ENCODE peak calls at places on chromosome 2, in four cellular contexts. B, N, U and X are unnamed samples.

GRCh38 chr2:30267161-30267568 is 35.8 kb downstream of the LBH start:
- DNase-seq in B (no peak), N (no peak), U (no peak), X (no peak)

GRCh38 chr2:71630110-71630967 is 177.0 kb downstream of the DYSF start:
- DNase-seq in B (no peak), N (no peak), U (no peak), X (no peak)

GRCh38 chr2:228417526-228417925 is 236.0 kb upstream of the SPHKAP start:
- DNase-seq in B (no peak), N (no peak), U (peak), X (peak)

GRCh38 chr2:175309799-175310198 is 128.3 kb upstream of the ATP5MC3 start:
- DNase-seq in B (peak), N (no peak), U (peak), X (peak)

GRCh38 chr2:8488001-8488738 is 193.7 kb upstream of the ID2 start:
- DNase-seq in B (peak), N (peak), U (peak), X (no peak)

GRCh38 chr2:33395660-33396249 is 80.7 kb upstream of the RASGRP3 start:
- DNase-seq in B (peak), N (no peak), U (peak), X (peak)

GRCh38 chr2:40625849-40626248 is 174.0 kb upstream of the SLC8A1 start:
- DNase-seq in B (no peak), N (no peak), U (peak), X (peak)

GRCh38 chr2:100641115-100641415 is 78.3 kb downstream of the PDCL3 start:
- DNase-seq in B (no peak), N (no peak), U (no peak), X (no peak)

GRCh38 chr2:169298007-169298406 is 64.3 kb downstream of the LRP2 start:
- DNase-seq in B (no peak), N (no peak), U (no peak), X (no peak)

GRCh38 chr2:46117379-46117778 is 179.8 kb upstream of the EPAS1 start:
- DNase-seq in B (no peak), N (no peak), U (peak), X (peak)

GRCh38 chr2:113175101-113175628 is 1.4 kb downstream of the PSD4 start:
- DNase-seq in B (no peak), N (peak), U (no peak), X (no peak)

GRCh38 chr2:182650704-182651103 is 65.4 kb upstream of the DNAJC10 start:
- DNase-seq in B (peak), N (no peak), U (peak), X (peak)

GRCh38 chr2:161681043-161681442 is 56.8 kb downstream of the SLC4A10 start:
- DNase-seq in B (no peak), N (no peak), U (peak), X (peak)

GRCh38 chr2:78281164-78281563 is 744.3 kb upstream of the REG3G start:
- DNase-seq in B (no peak), N (no peak), U (no peak), X (no peak)

GRCh38 chr2:104860141-104860790 is 6.4 kb downstream of the POU3F3 start:
- DNase-seq in B (peak), N (no peak), U (peak), X (no peak)
- H3K4me3 ChIP-seq in B (no peak), N (no peak), U (peak), X (no peak)

GRCh38 chr2:200311139-200311538 is 4.6 kb downstream of the SPATS2L start:
- DNase-seq in B (no peak), N (no peak), U (no peak), X (no peak)
- H3K4me3 ChIP-seq in B (no peak), N (no peak), U (no peak), X (no peak)

GRCh38 chr2:173962036-173962435 is 3.1 kb downstream of the SP3 start:
- DNase-seq in B (no peak), N (no peak), U (no peak), X (no peak)
- H3K4me3 ChIP-seq in B (peak), N (peak), U (peak), X (peak)

GRCh38 chr2:64727843-64728463 is 74.2 kb upstream of the SERTAD2 start:
- DNase-seq in B (peak), N (no peak), U (no peak), X (no peak)

GRCh38 chr2:64731306-64731654 is 77.6 kb upstream of the SERTAD2 start:
- DNase-seq in B (no peak), N (no peak), U (no peak), X (no peak)

GRCh38 chr2:64730551-64731305 is 77.0 kb upstream of the SERTAD2 start:
- DNase-seq in B (peak), N (peak), U (peak), X (peak)

GRCh38 chr2:64722645-64723044 is 68.9 kb upstream of the SERTAD2 start:
- DNase-seq in B (no peak), N (no peak), U (no peak), X (no peak)

DNA sequence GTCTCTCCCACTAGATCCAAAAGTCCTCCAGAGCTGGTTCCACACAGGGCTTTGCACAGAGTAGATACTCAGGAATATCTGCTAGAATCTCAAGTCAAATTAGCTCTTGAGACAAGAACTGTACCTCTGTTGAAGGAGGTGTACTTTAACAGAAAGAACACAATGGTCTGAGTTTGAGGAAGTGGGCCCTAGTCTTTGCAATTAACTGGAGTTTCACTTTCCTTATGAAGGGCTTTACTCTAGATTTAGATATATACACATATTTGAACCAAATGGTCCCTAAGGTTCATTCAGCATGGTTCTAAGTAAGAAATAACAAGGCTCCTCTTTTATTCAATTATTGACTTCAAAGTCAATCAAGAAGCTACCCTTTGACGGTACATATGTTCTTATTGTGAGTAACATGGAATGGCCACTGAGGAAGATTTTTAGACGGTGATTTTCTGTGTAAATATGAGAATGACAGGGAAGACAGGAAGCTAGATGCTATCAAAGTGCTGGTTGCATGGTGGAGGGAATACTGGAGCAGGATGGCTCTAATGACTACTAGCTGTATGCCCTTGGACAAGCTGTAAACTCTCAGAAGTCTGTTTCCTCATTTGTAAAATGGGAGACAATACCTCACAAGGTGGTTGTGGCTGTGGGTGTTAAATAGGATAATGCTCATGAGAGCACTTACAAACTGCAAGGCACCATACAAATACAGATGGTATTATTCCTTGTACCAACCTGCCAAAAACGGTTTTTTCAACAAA is 73.5 kb upstream of the SERTAD2 start:
- DNase-seq in B (no peak), N (no peak), U (no peak), X (no peak)
- H3K4me3 ChIP-seq in B (no peak), N (peak), U (no peak), X (no peak)

DNA sequence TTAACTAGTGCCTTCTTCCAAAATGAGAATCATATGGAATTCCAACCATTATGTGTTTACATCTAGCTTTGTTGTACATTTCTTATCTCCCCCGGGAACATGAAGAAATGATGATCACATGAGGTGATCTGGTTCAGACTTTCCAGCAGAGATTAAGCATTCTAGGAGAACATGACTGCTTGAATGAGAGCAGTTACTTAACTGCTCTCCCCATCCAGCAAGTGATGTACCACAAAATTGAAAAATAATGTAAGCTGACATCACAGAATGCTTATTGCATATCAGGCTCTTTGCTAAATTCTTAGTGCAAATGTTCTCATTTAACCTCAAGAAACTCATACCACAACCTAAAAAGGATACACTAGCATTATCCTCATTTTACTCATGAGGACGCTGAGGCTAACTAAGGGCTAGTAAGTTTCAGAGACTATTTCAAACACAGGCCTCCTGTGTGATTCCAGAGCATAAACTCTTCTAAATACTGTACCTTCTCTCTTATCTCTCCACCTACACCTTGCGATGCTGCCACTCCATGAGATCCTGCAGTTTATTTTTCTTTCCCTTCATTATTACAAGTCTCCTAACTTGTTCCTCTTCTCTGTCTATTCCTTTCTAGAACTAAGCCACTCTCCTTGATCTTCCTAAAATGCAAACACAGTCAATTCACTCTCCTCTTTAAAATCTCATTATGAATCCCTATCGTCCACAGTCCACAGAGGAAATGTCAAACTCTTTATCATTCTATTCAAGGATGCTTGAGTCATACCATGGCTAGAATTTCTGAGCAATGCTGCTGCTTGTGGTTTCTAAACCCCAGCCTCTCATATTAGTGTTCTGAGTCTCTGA is 1224.8 kb upstream of the ZEB2 start:
- DNase-seq in B (no peak), N (no peak), U (peak), X (peak)
- H3K4me3 ChIP-seq in B (no peak), N (no peak), U (no peak), X (no peak)

DNA sequence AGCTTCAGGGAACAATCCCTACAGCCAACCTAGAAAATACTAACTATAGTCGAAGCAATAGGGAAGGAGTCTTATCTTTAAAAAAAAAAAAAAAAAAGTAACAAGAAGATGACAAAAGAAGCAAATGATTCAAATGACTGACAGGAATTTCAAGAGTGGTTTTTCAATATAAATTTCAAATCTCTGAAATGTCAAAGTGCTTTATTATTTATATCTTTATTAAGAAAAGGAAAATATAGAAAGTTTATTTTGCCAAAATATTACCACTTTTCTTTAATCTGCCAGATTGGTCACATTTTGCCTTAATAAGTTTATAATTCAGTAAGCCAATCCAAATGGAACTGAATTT is 63.5 kb upstream of the HNRNPA3 start:
- DNase-seq in B (no peak), N (no peak), U (no peak), X (no peak)
- H3K4me3 ChIP-seq in B (peak), N (peak), U (no peak), X (no peak)

GRCh38 chr2:12451726-12452125 is 265.0 kb upstream of the TRIB2 start:
- DNase-seq in B (no peak), N (no peak), U (no peak), X (no peak)

GRCh38 chr2:12453731-12454130 is 263.0 kb upstream of the TRIB2 start:
- DNase-seq in B (no peak), N (no peak), U (no peak), X (no peak)

GRCh38 chr2:12455626-12456025 is 261.1 kb upstream of the TRIB2 start:
- DNase-seq in B (no peak), N (no peak), U (no peak), X (peak)

GRCh38 chr2:12448846-12449480 is 267.8 kb upstream of the TRIB2 start:
- DNase-seq in B (no peak), N (no peak), U (peak), X (peak)

GRCh38 chr2:12452211-12452610 is 264.5 kb upstream of the TRIB2 start:
- DNase-seq in B (no peak), N (no peak), U (peak), X (peak)
- H3K4me3 ChIP-seq in B (no peak), N (no peak), U (no peak), X (no peak)